ENCODE peak calls at places on chromosome 14, in seven cellular contexts. M, Z, O, T, D, L and C are unnamed samples.

GRCh38 chr14:38716871-38717270 is 386.2 kb downstream of the SEC23A start:
- DNase-seq in T (no peak), D (no peak), L (no peak), Z (no peak), O (no peak), M (no peak), C (no peak)

GRCh38 chr14:77086017-77086727 is 11.9 kb upstream of the CIPC start:
- DNase-seq in L (no peak), D (no peak), Z (no peak), O (no peak), T (no peak), M (no peak), C (peak; percentile 47)

GRCh38 chr14:105201928-105202513 is 20.9 kb upstream of the NUDT14 start:
- DNase-seq in T (no peak), O (no peak), D (peak; percentile 32), M (no peak), L (no peak), Z (no peak), C (no peak)

GRCh38 chr14:21072102-21072501 is 2.0 kb downstream of the ARHGEF40 start:
- DNase-seq in T (no peak), O (no peak), D (no peak), L (no peak), M (no peak), Z (no peak), C (peak; percentile 93)

GRCh38 chr14:54362089-54362504 is 34.7 kb upstream of the CDKN3 start:
- DNase-seq in M (no peak), L (no peak), Z (peak; percentile 48), O (peak; percentile 34), T (no peak), D (no peak), C (no peak)

GRCh38 chr14:58574623-58575022 is 63.1 kb upstream of the DACT1 start:
- DNase-seq in L (no peak), D (no peak), T (no peak), O (no peak), Z (no peak), M (no peak), C (peak; percentile 6)

GRCh38 chr14:91509878-91510170 is 286 bp downstream of the PPP4R3A start:
- DNase-seq in M (no peak), O (no peak), Z (no peak), L (no peak), D (no peak), T (no peak), C (peak; percentile 76)

GRCh38 chr14:104799657-104800599 is 973 bp upstream of the ZBTB42 start:
- DNase-seq in M (peak; percentile 91), T (no peak), L (peak; percentile 68), D (peak; percentile 79), Z (peak; percentile 87), O (peak; percentile 70), C (peak; percentile 78)

GRCh38 chr14:103185051-103186027 is 62.1 kb downstream of the TNFAIP2 start:
- DNase-seq in D (no peak), L (no peak), Z (peak; percentile 21), T (no peak), O (no peak), M (no peak), C (peak; percentile 49)

GRCh38 chr14:60485600-60486251 is at the start of gene C14orf39:
- DNase-seq in O (peak; percentile 68), L (no peak), Z (peak; percentile 76), M (no peak), D (no peak), T (no peak), C (peak; percentile 38)